ENCODE peak calls at places on chromosomes 12 and 14, in four cellular contexts. A is HepG2, E is GM12878, Q is K562. P is an unnamed sample.

GRCh38 chr12:38053655-38054464 is 262.7 kb upstream of the ALG10B start:
- DNase-seq in Q (peak; percentile 17), A (peak; percentile 70), E (no peak), P (no peak)

GRCh38 chr14:104118006-104118844 is 20.2 kb upstream of the KIF26A start:
- DNase-seq in Q (no peak), E (no peak), A (no peak), P (peak; percentile 13)

GRCh38 chr12:47032644-47033043 is 46.8 kb upstream of the PCED1B start:
- DNase-seq in Q (peak; percentile 14), E (no peak), A (peak; percentile 23), P (no peak)

GRCh38 chr12:38204831-38205230 is 111.7 kb upstream of the ALG10B start:
- DNase-seq in Q (no peak), E (no peak), A (no peak), P (no peak)

GRCh38 chr12:124538194-124539082 is 29.0 kb downstream of the NCOR2 start:
- DNase-seq in E (no peak), Q (no peak), A (peak; percentile 41), P (no peak)

GRCh38 chr12:24561882-24562760 is 386.8 kb downstream of the BCAT1 start:
- DNase-seq in E (no peak), Q (no peak), A (no peak), P (peak; percentile 80)

GRCh38 chr14:74502236-74503019 is 8.9 kb downstream of the ISCA2 start:
- DNase-seq in A (peak; percentile 50), E (no peak), Q (peak; percentile 27), P (peak; percentile 58)

GRCh38 chr14:78608998-78609787 is 439.0 kb downstream of the NRXN3 start:
- DNase-seq in Q (no peak), E (no peak), A (no peak), P (no peak)

GRCh38 chr14:64910847-64911495 is 3.3 kb upstream of the CHURC1 start:
- DNase-seq in Q (no peak), E (no peak), A (peak; percentile 19), P (no peak)

GRCh38 chr14:85566603-85567002 is 36.7 kb downstream of the FLRT2 start:
- DNase-seq in A (no peak), E (no peak), Q (no peak), P (no peak)

GRCh38 chr12:1592444-1593231 is 1.7 kb downstream of the FBXL14 start:
- DNase-seq in Q (peak; percentile 40), E (no peak), A (no peak), P (peak; percentile 57)

GRCh38 chr14:103744621-103745395 is 29.2 kb downstream of the ZFYVE21 start:
- DNase-seq in A (no peak), Q (no peak), E (no peak), P (no peak)

GRCh38 chr12:132711169-132711843 is 664 bp downstream of the PGAM5 start:
- DNase-seq in E (no peak), Q (peak; percentile 44), A (no peak), P (peak; percentile 42)

GRCh38 chr14:61575126-61575525 is 120.2 kb upstream of the HIF1A start:
- DNase-seq in Q (no peak), A (no peak), E (no peak), P (no peak)

GRCh38 chr12:110431957-110432587 is 18.1 kb downstream of the ARPC3 start:
- DNase-seq in Q (no peak), A (no peak), E (no peak), P (no peak)

GRCh38 chr14:80979951-80980350 is 24.5 kb downstream of the TSHR start:
- DNase-seq in E (no peak), A (no peak), Q (no peak), P (no peak)

GRCh38 chr14:96362071-96362964 is 823 bp downstream of the ATG2B start:
- DNase-seq in E (peak; percentile 31), A (peak; percentile 69), Q (peak; percentile 24), P (peak; percentile 30)

GRCh38 chr12:103832048-103832798 is 8.8 kb downstream of the NT5DC3 start:
- DNase-seq in Q (no peak), A (no peak), E (no peak), P (no peak)

GRCh38 chr12:1630827-1631591 is 2.0 kb downstream of the WNT5B start:
- DNase-seq in A (peak; percentile 24), E (no peak), Q (no peak), P (peak; percentile 41)

GRCh38 chr12:67531051-67531450 is 117.5 kb upstream of the DYRK2 start:
- DNase-seq in E (no peak), Q (no peak), A (no peak), P (no peak)

DNA sequence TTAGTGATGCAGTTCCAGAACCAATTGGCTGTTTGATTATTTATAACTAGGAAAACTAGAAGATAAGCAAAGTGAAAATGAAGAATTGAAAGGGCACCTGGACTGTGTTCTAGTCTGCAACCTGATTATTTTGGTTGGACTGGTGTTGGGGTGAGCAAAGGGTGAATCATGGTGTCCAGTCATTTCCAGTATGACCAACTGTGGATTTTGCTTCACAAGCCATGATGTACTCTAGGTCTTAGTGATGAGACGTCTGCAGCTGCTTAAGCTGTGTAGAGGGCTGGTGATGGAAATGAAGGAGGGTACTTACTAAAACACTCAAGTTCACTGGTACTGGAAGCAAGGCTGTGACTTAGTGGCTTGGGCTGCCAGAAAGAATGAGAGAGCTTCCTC is 193.2 kb upstream of the FRMD6 start:
- DNase-seq in E (no peak), A (no peak), Q (no peak), P (no peak)
- TF ChIP-seq ETV6 in E (no peak), A (no peak), Q (no peak), P (no peak)

GRCh38 chr14:100873083-100873482 is 30.4 kb downstream of the RTL1 start:
- DNase-seq in Q (no peak), E (no peak), A (no peak), P (no peak)
- TF ChIP-seq ETV6 in Q (no peak), E (no peak), A (no peak), P (no peak)

GRCh38 chr12:114691810-114692557 is 8.0 kb upstream of the TBX3 start:
- DNase-seq in Q (no peak), A (no peak), E (no peak), P (no peak)

GRCh38 chr12:114689075-114689994 is 5.4 kb upstream of the TBX3 start:
- DNase-seq in E (no peak), Q (no peak), A (no peak), P (no peak)

GRCh38 chr12:114690267-114691135 is 6.5 kb upstream of the TBX3 start:
- DNase-seq in E (no peak), Q (no peak), A (no peak), P (no peak)

GRCh38 chr12:114692558-114693531 is 8.9 kb upstream of the TBX3 start:
- DNase-seq in Q (no peak), E (no peak), A (no peak), P (no peak)

GRCh38 chr12:114691196-114691595 is 7.2 kb upstream of the TBX3 start:
- DNase-seq in E (no peak), A (no peak), Q (no peak), P (no peak)
- TF ChIP-seq ETV6 in E (no peak), A (no peak), Q (no peak), P (no peak)

GRCh38 chr12:41141076-41141475 is 47.0 kb upstream of the PDZRN4 start:
- DNase-seq in A (no peak), Q (no peak), E (no peak), P (no peak)

GRCh38 chr12:41142376-41142775 is 45.7 kb upstream of the PDZRN4 start:
- DNase-seq in Q (no peak), A (no peak), E (no peak), P (no peak)

DNA sequence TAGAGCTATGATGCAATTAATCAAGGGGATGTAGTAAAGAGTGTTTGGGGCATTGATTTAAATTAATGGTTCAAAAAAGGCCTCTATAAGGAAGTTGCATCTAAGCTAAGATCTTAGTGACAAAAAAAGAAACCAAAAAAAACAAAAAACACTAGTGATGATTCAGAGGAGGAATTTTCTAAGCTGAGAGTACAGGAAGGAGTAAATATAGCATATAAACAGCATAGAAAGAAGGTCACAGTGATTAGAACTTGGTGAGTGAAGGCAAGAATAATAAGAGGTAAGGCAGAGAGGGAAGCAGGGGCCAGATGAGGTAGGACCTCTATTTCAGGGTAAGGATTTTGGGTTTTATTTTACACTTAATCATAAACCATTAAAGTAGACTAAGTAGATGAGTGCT is 48.0 kb upstream of the PDZRN4 start:
- DNase-seq in E (no peak), Q (no peak), A (no peak), P (no peak)
- TF ChIP-seq ETV6 in E (no peak), Q (no peak), A (no peak), P (no peak)

GRCh38 chr14:54680636-54681035 is 113.7 kb downstream of the SAMD4A start:
- DNase-seq in Q (no peak), E (no peak), A (no peak), P (no peak)
- TF ChIP-seq ETV6 in Q (no peak), E (no peak), A (no peak), P (no peak)

GRCh38 chr12:49697808-49698207 is 9.4 kb downstream of the FMNL3 start:
- DNase-seq in A (no peak), E (no peak), Q (no peak), P (no peak)

GRCh38 chr12:49702009-49702408 is 5.2 kb downstream of the FMNL3 start:
- DNase-seq in A (no peak), Q (no peak), E (no peak), P (no peak)

GRCh38 chr12:49702676-49703228 is 4.5 kb downstream of the FMNL3 start:
- DNase-seq in E (no peak), A (no peak), Q (no peak), P (no peak)

GRCh38 chr12:49703647-49704137 is 3.5 kb downstream of the FMNL3 start:
- DNase-seq in E (peak; percentile 71), A (no peak), Q (no peak), P (no peak)

DNA sequence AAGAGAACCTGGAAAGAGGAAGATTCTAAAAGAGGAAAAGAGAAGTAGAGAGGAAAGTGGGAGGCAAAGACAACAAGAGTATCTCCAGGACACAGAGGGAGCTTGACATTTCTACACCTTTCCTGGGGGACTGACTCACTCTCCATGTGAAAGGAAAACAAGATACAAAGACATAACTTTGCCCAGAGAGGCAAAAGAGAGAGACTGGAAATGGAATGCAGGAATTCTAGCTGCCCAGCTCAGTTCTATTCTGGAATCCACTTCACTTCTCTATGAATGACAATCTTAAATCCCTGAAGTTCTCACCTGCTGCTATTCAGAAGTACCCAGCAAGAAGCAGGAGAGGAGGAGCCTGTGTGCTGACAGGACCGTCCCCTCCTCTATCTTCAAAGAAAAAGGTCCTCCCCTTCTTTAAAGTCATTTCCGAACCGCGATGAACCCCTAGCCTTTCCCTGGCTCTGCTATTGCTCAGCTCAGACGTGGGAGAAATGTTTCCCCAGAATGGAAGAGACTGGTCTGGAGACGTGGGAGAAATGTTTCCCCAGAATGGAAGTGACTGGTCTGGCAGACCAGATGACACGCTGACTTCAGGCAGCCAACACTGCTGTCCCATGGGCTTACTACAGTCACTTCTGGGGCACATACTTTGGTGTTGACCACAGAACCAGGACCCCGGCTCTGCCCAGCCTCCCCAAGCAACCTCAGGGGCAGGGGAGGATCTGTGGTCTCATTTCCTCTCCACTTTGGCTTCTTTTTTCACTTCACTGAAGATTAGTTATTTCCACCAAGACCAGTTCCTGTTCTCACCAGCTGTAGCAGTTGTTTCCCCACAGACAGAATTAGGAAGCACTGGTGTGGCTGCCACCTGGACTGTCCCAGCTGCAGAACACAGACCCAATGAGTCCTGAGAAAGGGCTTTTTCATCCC is 8.3 kb downstream of the FMNL3 start:
- DNase-seq in E (peak; percentile 91), A (no peak), Q (peak; percentile 36), P (peak; percentile 27)
- TF ChIP-seq ETV6 in E (peak; percentile 99), A (no peak), Q (peak; percentile 89), P (no peak)

GRCh38 chr12:69851976-69852375 is 26.9 kb downstream of the MYRFL start:
- DNase-seq in Q (no peak), E (no peak), A (no peak), P (no peak)
- TF ChIP-seq ETV6 in Q (no peak), E (no peak), A (no peak), P (no peak)